ENCODE peak calls at places on chromosome 3, in seven cellular contexts. M, L, B, R, Y, J and I are unnamed samples.

GRCh38 chr3:46853441-46854410 is 9.5 kb downstream of the MYL3 start:
- DNase-seq in R (no peak), J (no peak), M (no peak), Y (no peak), B (no peak), L (no peak), I (no peak)

GRCh38 chr3:86938706-86939105 is 52.2 kb downstream of the VGLL3 start:
- DNase-seq in J (no peak), M (no peak), B (no peak), L (no peak), R (no peak), Y (no peak), I (peak; percentile 81)

GRCh38 chr3:52978109-52978754 is 67.6 kb downstream of the SFMBT1 start:
- DNase-seq in R (no peak), J (no peak), L (no peak), M (no peak), B (no peak), Y (no peak), I (no peak)

GRCh38 chr3:58749948-58750347 is 83.4 kb upstream of the FAM3D start:
- DNase-seq in B (no peak), R (no peak), M (no peak), L (no peak), J (no peak), Y (no peak), I (no peak)

GRCh38 chr3:193347507-193348501 is 30.7 kb downstream of the ATP13A5 start:
- DNase-seq in L (peak; percentile 67), B (no peak), R (no peak), M (no peak), J (no peak), Y (no peak), I (no peak)

GRCh38 chr3:147393261-147393964 is 12.9 kb downstream of the ZIC4 start:
- DNase-seq in R (peak; percentile 30), L (peak; percentile 79), M (no peak), J (peak; percentile 66), Y (no peak), B (peak; percentile 88), I (no peak)

GRCh38 chr3:102092617-102093466 is 243.5 kb downstream of the NFKBIZ start:
- DNase-seq in M (no peak), Y (no peak), L (no peak), J (no peak), R (no peak), B (no peak), I (no peak)

GRCh38 chr3:171192176-171192854 is 165.8 kb upstream of the SLC2A2 start:
- DNase-seq in M (no peak), Y (no peak), B (no peak), R (no peak), L (no peak), J (no peak), I (peak; percentile 96)

DNA sequence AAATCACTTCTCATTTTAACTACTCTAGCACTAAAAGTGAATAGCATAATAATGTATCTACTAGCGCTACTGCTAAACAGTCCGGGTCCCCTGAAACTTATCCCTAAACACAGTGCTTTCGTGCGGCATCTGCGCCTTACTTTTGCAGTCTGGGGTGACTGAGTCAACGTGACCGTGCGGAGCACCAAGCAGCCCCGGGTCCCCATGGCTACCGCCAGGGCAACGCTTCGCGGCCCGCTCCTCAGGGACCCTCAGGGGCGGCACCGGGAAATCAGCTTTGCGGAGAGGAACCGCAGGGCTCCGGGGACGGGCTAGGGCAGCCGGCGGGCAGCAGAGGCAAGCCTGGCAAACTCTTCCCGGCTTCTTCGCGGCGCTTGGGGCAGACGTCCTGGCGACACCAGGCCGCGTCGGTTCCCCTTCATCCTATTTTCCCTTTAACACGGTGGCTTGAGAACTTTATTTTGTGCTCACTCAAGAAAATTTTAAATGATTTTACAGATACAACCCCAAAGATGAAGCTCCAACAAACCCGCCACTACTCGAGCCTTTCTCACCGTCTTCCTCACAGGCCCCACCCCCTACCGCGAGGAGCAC is 753 bp upstream of the DIPK2A start:
- DNase-seq in L (peak; percentile 87), Y (peak; percentile 49), M (peak; percentile 72), R (peak; percentile 53), J (peak; percentile 78), B (peak; percentile 77), I (no peak)
- TF ChIP-seq CTCF in L (no peak), Y (no peak), M (no peak), R (peak; percentile 19), J (no peak), B (no peak), I (peak; percentile 9)

DNA sequence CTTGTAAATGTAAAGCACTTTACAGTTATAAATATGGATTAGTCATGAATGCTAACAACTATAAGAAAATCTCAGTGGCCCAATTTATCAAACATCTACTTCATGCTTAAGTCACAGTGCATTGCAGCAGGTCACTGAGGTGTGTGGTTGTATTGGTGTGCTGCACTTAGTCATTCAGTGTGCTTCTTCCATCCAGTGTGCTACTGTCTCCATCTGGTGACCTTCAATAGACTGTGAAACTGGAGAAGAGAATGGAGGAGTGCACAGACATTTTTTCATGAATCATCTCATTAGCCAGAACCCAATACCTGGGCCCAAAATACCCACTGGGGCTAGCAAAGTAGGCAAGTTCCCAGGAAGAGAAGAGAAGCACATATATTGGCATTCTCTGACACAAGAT is 199.6 kb downstream of the SHOX2 start:
- DNase-seq in B (no peak), R (no peak), Y (no peak), J (no peak), M (no peak), L (no peak), I (peak; percentile 33)
- TF ChIP-seq CTCF in B (no peak), R (no peak), Y (no peak), J (no peak), M (no peak), L (no peak), I (peak; percentile 22)

DNA sequence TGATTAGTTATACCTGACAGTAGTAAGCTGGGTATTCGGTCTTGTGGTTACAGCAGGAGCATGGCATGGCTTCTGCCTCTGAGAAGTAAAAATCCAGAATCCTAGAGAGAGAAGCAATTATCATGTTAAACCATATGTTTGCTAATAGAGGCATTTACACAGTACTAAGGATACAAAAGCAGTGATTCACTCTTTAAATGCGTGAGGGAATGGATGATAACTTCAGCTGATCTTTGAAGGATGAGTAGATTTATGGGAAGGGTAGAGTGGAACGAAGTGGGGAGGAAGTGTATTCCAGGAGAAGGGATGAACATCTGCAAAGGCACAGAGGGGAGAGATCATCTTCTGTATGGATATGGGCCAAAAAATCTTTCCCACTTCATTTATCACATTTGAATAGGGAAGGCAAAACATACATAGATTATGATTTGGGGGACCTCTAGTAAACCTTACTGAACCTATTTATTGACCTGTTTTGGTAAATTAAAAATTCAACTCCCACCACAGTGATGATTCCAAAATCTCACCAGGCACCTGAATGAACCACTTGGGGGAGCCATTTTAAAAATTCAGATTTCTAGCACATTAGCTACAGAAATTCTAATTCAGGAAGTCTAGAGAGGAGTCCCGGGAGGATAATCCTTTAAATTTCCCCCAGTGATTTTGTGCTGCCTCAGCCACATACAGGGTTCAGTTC is 35.1 kb downstream of the IGSF10 start:
- DNase-seq in Y (no peak), R (no peak), M (no peak), B (no peak), L (no peak), J (no peak), I (no peak)
- TF ChIP-seq CTCF in Y (no peak), R (peak; percentile 50), M (no peak), B (no peak), L (peak; percentile 53), J (no peak), I (peak; percentile 37)

GRCh38 chr3:148957586-148957985 is 33.8 kb upstream of the GYG1 start:
- DNase-seq in J (no peak), M (no peak), Y (no peak), B (peak; percentile 59), L (peak; percentile 42), R (no peak), I (no peak)
- TF ChIP-seq CTCF in J (no peak), M (peak; percentile 6), Y (no peak), B (peak; percentile 72), L (peak; percentile 47), R (no peak), I (peak; percentile 5)

GRCh38 chr3:113276581-113277080 is 65.3 kb downstream of the BOC start:
- DNase-seq in M (no peak), Y (no peak), B (no peak), R (no peak), L (no peak), J (no peak), I (no peak)

GRCh38 chr3:113274425-113274824 is 63.1 kb downstream of the BOC start:
- DNase-seq in L (no peak), J (no peak), B (no peak), Y (peak; percentile 17), R (no peak), M (no peak), I (no peak)

GRCh38 chr3:113277414-113277813 is 66.1 kb downstream of the BOC start:
- DNase-seq in B (no peak), Y (no peak), J (no peak), M (no peak), L (no peak), R (no peak), I (no peak)

GRCh38 chr3:113274959-113275556 is 63.7 kb downstream of the BOC start:
- DNase-seq in R (no peak), M (no peak), J (no peak), B (no peak), L (no peak), Y (no peak), I (no peak)

DNA sequence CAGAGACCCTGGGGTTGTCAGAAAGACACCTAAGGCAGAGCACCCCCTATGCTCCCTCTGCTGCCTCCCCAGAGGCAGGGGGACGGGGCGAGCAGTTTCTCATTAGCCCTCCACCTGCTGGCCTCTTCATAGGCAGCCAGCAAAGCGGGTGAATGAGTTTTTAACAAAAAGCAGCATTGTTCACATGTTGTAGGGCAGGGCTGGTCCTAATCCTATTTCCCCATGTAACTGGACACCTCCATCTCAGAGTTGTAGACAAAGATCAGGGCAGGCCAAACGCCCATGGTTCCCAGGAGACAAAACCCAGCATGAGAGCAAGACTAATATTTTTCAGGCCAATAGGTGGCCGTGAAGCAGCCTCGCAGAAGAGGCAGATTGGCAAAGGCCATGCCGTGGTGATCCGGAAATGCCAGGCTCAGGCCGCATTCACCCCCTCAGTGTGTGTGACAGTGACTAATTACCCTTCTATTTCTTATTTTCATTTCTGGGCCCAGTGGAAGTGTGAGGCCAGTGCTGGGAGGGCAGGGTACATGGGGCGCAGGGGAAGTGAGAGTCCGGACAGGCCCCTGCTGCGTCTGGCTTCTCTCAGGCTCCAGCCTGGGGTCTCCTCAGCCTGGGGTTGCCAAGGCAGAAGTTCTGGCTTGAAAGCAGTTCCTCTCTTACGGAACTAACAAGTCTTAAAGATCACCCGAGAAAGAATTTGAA is 64.7 kb downstream of the BOC start:
- DNase-seq in Y (no peak), R (peak; percentile 40), L (peak; percentile 93), J (peak; percentile 30), B (no peak), M (no peak), I (peak; percentile 88)
- TF ChIP-seq CTCF in Y (no peak), R (peak; percentile 29), L (peak; percentile 63), J (no peak), B (peak; percentile 8), M (no peak), I (peak; percentile 52)

DNA sequence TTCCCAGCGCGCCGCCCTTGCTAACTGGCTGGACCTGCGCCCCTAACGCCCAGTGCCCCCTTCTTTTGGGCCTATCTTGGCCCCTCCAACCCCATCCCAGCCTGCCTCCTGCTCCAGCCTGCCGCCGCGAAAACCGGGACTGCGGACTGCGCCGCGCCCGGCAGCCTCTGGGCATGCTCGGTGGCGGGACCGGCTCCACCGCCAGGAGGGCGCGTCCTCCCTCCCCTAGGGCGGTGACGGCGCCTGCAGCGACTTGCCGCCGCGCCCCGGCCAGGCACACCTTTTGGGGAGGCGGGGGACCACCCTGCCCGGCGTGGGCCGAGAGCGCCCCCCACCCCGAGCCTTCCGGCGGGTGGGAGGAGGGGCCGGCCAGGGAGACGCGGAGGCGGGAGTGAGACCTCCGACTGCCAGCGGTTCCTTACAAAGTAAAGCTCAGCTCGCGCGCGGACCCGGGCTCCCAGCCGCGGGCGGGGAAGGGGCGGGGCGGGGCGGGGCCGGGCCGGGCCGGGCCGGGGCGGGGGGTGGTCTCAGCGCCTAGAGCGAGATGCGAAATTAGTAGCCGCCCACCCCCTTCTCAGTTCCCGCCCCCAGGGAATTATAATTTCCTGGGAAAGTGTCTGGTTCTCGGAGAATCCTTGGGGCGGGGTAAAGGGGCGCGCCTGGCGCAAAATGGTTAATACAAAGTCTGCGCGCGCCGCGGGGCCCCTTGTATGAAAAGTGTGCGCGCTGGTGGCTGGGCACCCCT is 225.0 kb upstream of the IL12A start:
- DNase-seq in M (peak; percentile 88), L (peak; percentile 89), B (peak; percentile 87), Y (peak; percentile 80), R (peak; percentile 64), J (peak; percentile 81), I (peak; percentile 78)
- TF ChIP-seq CTCF in M (no peak), L (peak; percentile 35), B (peak; percentile 29), Y (no peak), R (peak; percentile 54), J (no peak), I (peak; percentile 23)